ENCODE peak calls at places on chromosomes 5 and 9, in six cellular contexts. One of them, this sample, is unnamed.

GRCh38 chr5:140302786-140303639 is at the start of gene PFDN1:
- DNase-seq in heart left ventricle: peak
- DNase-seq in CD4-positive, alpha-beta memory T cell: peak
- DNase-seq in hypothalamus: peak
- DNase-seq in small intestine: peak
- DNase-seq in stimulated activated CD8-positive, alpha-beta memory T cell treated with anti-CD3 and anti-CD28 coated beads, Interleukin-15, amount 100 ng/mL, for 4 hours: peak
- DNase-seq in this sample: peak

GRCh38 chr5:115428676-115429075 is 115.9 kb downstream of the FEM1C start:
- DNase-seq in heart left ventricle: no peak
- DNase-seq in CD4-positive, alpha-beta memory T cell: no peak
- DNase-seq in hypothalamus: no peak
- DNase-seq in small intestine: no peak
- DNase-seq in stimulated activated CD8-positive, alpha-beta memory T cell treated with anti-CD3 and anti-CD28 coated beads, Interleukin-15, amount 100 ng/mL, for 4 hours: no peak
- DNase-seq in this sample: no peak

GRCh38 chr9:126327750-126328120 is 1.1 kb downstream of the MVB12B start:
- DNase-seq in heart left ventricle: no peak
- DNase-seq in CD4-positive, alpha-beta memory T cell: no peak
- DNase-seq in hypothalamus: no peak
- DNase-seq in small intestine: no peak
- DNase-seq in stimulated activated CD8-positive, alpha-beta memory T cell treated with anti-CD3 and anti-CD28 coated beads, Interleukin-15, amount 100 ng/mL, for 4 hours: no peak
- DNase-seq in this sample: no peak

GRCh38 chr9:6686396-6686795 is 40.9 kb upstream of the GLDC start:
- DNase-seq in heart left ventricle: no peak
- DNase-seq in CD4-positive, alpha-beta memory T cell: no peak
- DNase-seq in hypothalamus: no peak
- DNase-seq in small intestine: no peak
- DNase-seq in stimulated activated CD8-positive, alpha-beta memory T cell treated with anti-CD3 and anti-CD28 coated beads, Interleukin-15, amount 100 ng/mL, for 4 hours: no peak
- DNase-seq in this sample: peak

GRCh38 chr9:137138058-137138697 is 776 bp upstream of the GRIN1 start:
- DNase-seq in heart left ventricle: no peak
- DNase-seq in CD4-positive, alpha-beta memory T cell: no peak
- DNase-seq in hypothalamus: no peak
- DNase-seq in small intestine: no peak
- DNase-seq in stimulated activated CD8-positive, alpha-beta memory T cell treated with anti-CD3 and anti-CD28 coated beads, Interleukin-15, amount 100 ng/mL, for 4 hours: no peak
- DNase-seq in this sample: no peak

GRCh38 chr9:113585555-113585954 is 122.0 kb downstream of the RGS3 start:
- DNase-seq in heart left ventricle: no peak
- DNase-seq in CD4-positive, alpha-beta memory T cell: no peak
- DNase-seq in hypothalamus: no peak
- DNase-seq in small intestine: no peak
- DNase-seq in stimulated activated CD8-positive, alpha-beta memory T cell treated with anti-CD3 and anti-CD28 coated beads, Interleukin-15, amount 100 ng/mL, for 4 hours: no peak
- DNase-seq in this sample: no peak

GRCh38 chr9:3963266-3964019 is 336.4 kb downstream of the GLIS3 start:
- DNase-seq in heart left ventricle: peak
- DNase-seq in CD4-positive, alpha-beta memory T cell: no peak
- DNase-seq in hypothalamus: no peak
- DNase-seq in small intestine: no peak
- DNase-seq in stimulated activated CD8-positive, alpha-beta memory T cell treated with anti-CD3 and anti-CD28 coated beads, Interleukin-15, amount 100 ng/mL, for 4 hours: no peak
- DNase-seq in this sample: no peak

GRCh38 chr9:121566401-121567141 is 66.9 kb upstream of the GGTA1 start:
- DNase-seq in heart left ventricle: peak
- DNase-seq in CD4-positive, alpha-beta memory T cell: no peak
- DNase-seq in hypothalamus: no peak
- DNase-seq in small intestine: no peak
- DNase-seq in stimulated activated CD8-positive, alpha-beta memory T cell treated with anti-CD3 and anti-CD28 coated beads, Interleukin-15, amount 100 ng/mL, for 4 hours: no peak
- DNase-seq in this sample: no peak

GRCh38 chr5:9034671-9035070 is 511.2 kb downstream of the SEMA5A start:
- DNase-seq in heart left ventricle: no peak
- DNase-seq in CD4-positive, alpha-beta memory T cell: no peak
- DNase-seq in hypothalamus: no peak
- DNase-seq in small intestine: no peak
- DNase-seq in stimulated activated CD8-positive, alpha-beta memory T cell treated with anti-CD3 and anti-CD28 coated beads, Interleukin-15, amount 100 ng/mL, for 4 hours: no peak
- DNase-seq in this sample: no peak

GRCh38 chr5:10793785-10794184 is 32.8 kb upstream of the DAP start:
- DNase-seq in heart left ventricle: no peak
- DNase-seq in CD4-positive, alpha-beta memory T cell: no peak
- DNase-seq in hypothalamus: no peak
- DNase-seq in small intestine: no peak
- DNase-seq in stimulated activated CD8-positive, alpha-beta memory T cell treated with anti-CD3 and anti-CD28 coated beads, Interleukin-15, amount 100 ng/mL, for 4 hours: no peak
- DNase-seq in this sample: no peak

GRCh38 chr5:373710-374602 is 52.4 kb downstream of the AHRR start:
- DNase-seq in heart left ventricle: no peak
- DNase-seq in CD4-positive, alpha-beta memory T cell: peak
- DNase-seq in hypothalamus: no peak
- DNase-seq in small intestine: no peak
- DNase-seq in stimulated activated CD8-positive, alpha-beta memory T cell treated with anti-CD3 and anti-CD28 coated beads, Interleukin-15, amount 100 ng/mL, for 4 hours: peak
- DNase-seq in this sample: no peak

GRCh38 chr5:124628251-124628650 is 118.2 kb downstream of the ZNF608 start:
- DNase-seq in heart left ventricle: no peak
- DNase-seq in CD4-positive, alpha-beta memory T cell: no peak
- DNase-seq in hypothalamus: no peak
- DNase-seq in small intestine: no peak
- DNase-seq in stimulated activated CD8-positive, alpha-beta memory T cell treated with anti-CD3 and anti-CD28 coated beads, Interleukin-15, amount 100 ng/mL, for 4 hours: no peak
- DNase-seq in this sample: no peak

GRCh38 chr9:134209731-134210311 is 45.5 kb upstream of the RNU6ATAC start:
- DNase-seq in heart left ventricle: no peak
- DNase-seq in CD4-positive, alpha-beta memory T cell: no peak
- DNase-seq in hypothalamus: no peak
- DNase-seq in small intestine: no peak
- DNase-seq in stimulated activated CD8-positive, alpha-beta memory T cell treated with anti-CD3 and anti-CD28 coated beads, Interleukin-15, amount 100 ng/mL, for 4 hours: no peak
- DNase-seq in this sample: no peak

GRCh38 chr9:107489144-107489673 is 360 bp downstream of the KLF4 start:
- DNase-seq in heart left ventricle: no peak
- DNase-seq in CD4-positive, alpha-beta memory T cell: no peak
- DNase-seq in hypothalamus: no peak
- DNase-seq in small intestine: no peak
- DNase-seq in stimulated activated CD8-positive, alpha-beta memory T cell treated with anti-CD3 and anti-CD28 coated beads, Interleukin-15, amount 100 ng/mL, for 4 hours: no peak
- DNase-seq in this sample: peak

GRCh38 chr9:93659044-93659836 is 82.9 kb downstream of the PHF2 start:
- DNase-seq in heart left ventricle: no peak
- DNase-seq in CD4-positive, alpha-beta memory T cell: no peak
- DNase-seq in hypothalamus: no peak
- DNase-seq in small intestine: no peak
- DNase-seq in stimulated activated CD8-positive, alpha-beta memory T cell treated with anti-CD3 and anti-CD28 coated beads, Interleukin-15, amount 100 ng/mL, for 4 hours: no peak
- DNase-seq in this sample: no peak

GRCh38 chr9:94084314-94084713 is at the start of gene PTPDC1:
- DNase-seq in heart left ventricle: no peak
- DNase-seq in CD4-positive, alpha-beta memory T cell: no peak
- DNase-seq in hypothalamus: peak
- DNase-seq in small intestine: no peak
- DNase-seq in stimulated activated CD8-positive, alpha-beta memory T cell treated with anti-CD3 and anti-CD28 coated beads, Interleukin-15, amount 100 ng/mL, for 4 hours: no peak
- DNase-seq in this sample: no peak

GRCh38 chr9:83406901-83407300 is 131.3 kb downstream of the FRMD3 start:
- DNase-seq in heart left ventricle: no peak
- DNase-seq in CD4-positive, alpha-beta memory T cell: no peak
- DNase-seq in hypothalamus: no peak
- DNase-seq in small intestine: no peak
- DNase-seq in stimulated activated CD8-positive, alpha-beta memory T cell treated with anti-CD3 and anti-CD28 coated beads, Interleukin-15, amount 100 ng/mL, for 4 hours: no peak
- DNase-seq in this sample: no peak

GRCh38 chr9:84832453-84832852 is 162.9 kb downstream of the NTRK2 start:
- DNase-seq in heart left ventricle: no peak
- DNase-seq in CD4-positive, alpha-beta memory T cell: no peak
- DNase-seq in hypothalamus: no peak
- DNase-seq in small intestine: no peak
- DNase-seq in stimulated activated CD8-positive, alpha-beta memory T cell treated with anti-CD3 and anti-CD28 coated beads, Interleukin-15, amount 100 ng/mL, for 4 hours: no peak
- DNase-seq in this sample: no peak

GRCh38 chr5:163941068-163941467 is 435.6 kb downstream of the MAT2B start:
- DNase-seq in heart left ventricle: no peak
- DNase-seq in CD4-positive, alpha-beta memory T cell: no peak
- DNase-seq in hypothalamus: no peak
- DNase-seq in small intestine: no peak
- DNase-seq in stimulated activated CD8-positive, alpha-beta memory T cell treated with anti-CD3 and anti-CD28 coated beads, Interleukin-15, amount 100 ng/mL, for 4 hours: no peak
- DNase-seq in this sample: no peak

GRCh38 chr9:125494555-125494920 is 212.5 kb downstream of the MAPKAP1 start:
- DNase-seq in heart left ventricle: no peak
- DNase-seq in CD4-positive, alpha-beta memory T cell: no peak
- DNase-seq in hypothalamus: no peak
- DNase-seq in small intestine: no peak
- DNase-seq in stimulated activated CD8-positive, alpha-beta memory T cell treated with anti-CD3 and anti-CD28 coated beads, Interleukin-15, amount 100 ng/mL, for 4 hours: no peak
- DNase-seq in this sample: no peak

GRCh38 chr5:96781031-96781733 is 26.6 kb downstream of the ERAP1 start:
- DNase-seq in heart left ventricle: no peak
- DNase-seq in CD4-positive, alpha-beta memory T cell: no peak
- DNase-seq in hypothalamus: no peak
- DNase-seq in small intestine: peak
- DNase-seq in stimulated activated CD8-positive, alpha-beta memory T cell treated with anti-CD3 and anti-CD28 coated beads, Interleukin-15, amount 100 ng/mL, for 4 hours: no peak
- DNase-seq in this sample: peak

GRCh38 chr5:116502616-116503015 is 72.0 kb downstream of the SEMA6A start:
- DNase-seq in heart left ventricle: no peak
- DNase-seq in CD4-positive, alpha-beta memory T cell: no peak
- DNase-seq in hypothalamus: no peak
- DNase-seq in small intestine: no peak
- DNase-seq in stimulated activated CD8-positive, alpha-beta memory T cell treated with anti-CD3 and anti-CD28 coated beads, Interleukin-15, amount 100 ng/mL, for 4 hours: no peak
- DNase-seq in this sample: no peak

GRCh38 chr5:2752059-2752874 is 790 bp upstream of the IRX2 start:
- DNase-seq in heart left ventricle: no peak
- DNase-seq in CD4-positive, alpha-beta memory T cell: no peak
- DNase-seq in hypothalamus: no peak
- DNase-seq in small intestine: no peak
- DNase-seq in stimulated activated CD8-positive, alpha-beta memory T cell treated with anti-CD3 and anti-CD28 coated beads, Interleukin-15, amount 100 ng/mL, for 4 hours: no peak
- DNase-seq in this sample: peak

GRCh38 chr9:93861736-93862358 is 93.3 kb downstream of the BARX1 start:
- DNase-seq in heart left ventricle: no peak
- DNase-seq in CD4-positive, alpha-beta memory T cell: no peak
- DNase-seq in hypothalamus: no peak
- DNase-seq in small intestine: no peak
- DNase-seq in stimulated activated CD8-positive, alpha-beta memory T cell treated with anti-CD3 and anti-CD28 coated beads, Interleukin-15, amount 100 ng/mL, for 4 hours: no peak
- DNase-seq in this sample: no peak

GRCh38 chr5:59487838-59488729 is 405.4 kb downstream of the PDE4D start:
- DNase-seq in heart left ventricle: no peak
- DNase-seq in CD4-positive, alpha-beta memory T cell: no peak
- DNase-seq in hypothalamus: no peak
- DNase-seq in small intestine: no peak
- DNase-seq in stimulated activated CD8-positive, alpha-beta memory T cell treated with anti-CD3 and anti-CD28 coated beads, Interleukin-15, amount 100 ng/mL, for 4 hours: no peak
- DNase-seq in this sample: no peak

GRCh38 chr5:88145603-88146467 is 122.8 kb downstream of the TMEM161B start:
- DNase-seq in heart left ventricle: no peak
- DNase-seq in CD4-positive, alpha-beta memory T cell: no peak
- DNase-seq in hypothalamus: peak
- DNase-seq in small intestine: peak
- DNase-seq in stimulated activated CD8-positive, alpha-beta memory T cell treated with anti-CD3 and anti-CD28 coated beads, Interleukin-15, amount 100 ng/mL, for 4 hours: no peak
- DNase-seq in this sample: no peak